ENCODE peak calls at places on chromosomes 1 and 21, in five cellular contexts. H, W, E, K and T are unnamed samples.

GRCh38 chr1:177092001-177092400 is 72.5 kb downstream of the ASTN1 start:
- DNase-seq in H (no peak), W (no peak), E (no peak), K (no peak), T (no peak)

GRCh38 chr1:47418681-47419272 is 2.7 kb downstream of the FOXE3 start:
- DNase-seq in H (no peak), W (no peak), E (no peak), K (no peak), T (no peak)

GRCh38 chr1:59096501-59096900 is 200.4 kb upstream of the FGGY start:
- DNase-seq in H (no peak), W (no peak), E (no peak), K (peak; percentile 47), T (no peak)

GRCh38 chr1:109065137-109065536 is 10.7 kb downstream of the TAF13 start:
- DNase-seq in H (no peak), W (no peak), E (no peak), K (no peak), T (no peak)

GRCh38 chr1:8764301-8764937 is 53.0 kb downstream of the RERE start:
- DNase-seq in H (peak; percentile 59), W (no peak), E (no peak), K (no peak), T (no peak)

GRCh38 chr1:45543599-45544417 is 6.8 kb upstream of the AKR1A1 start:
- DNase-seq in H (peak; percentile 76), W (no peak), E (peak; percentile 31), K (no peak), T (peak; percentile 90)

GRCh38 chr21:40487406-40487805 is 359.6 kb downstream of the DSCAM start:
- DNase-seq in H (no peak), W (no peak), E (no peak), K (no peak), T (no peak)

GRCh38 chr21:27268290-27268689 is 301.4 kb upstream of the ADAMTS5 start:
- DNase-seq in H (no peak), W (no peak), E (no peak), K (no peak), T (no peak)

GRCh38 chr1:91402023-91402422 is 2.6 kb downstream of the HFM1 start:
- DNase-seq in H (no peak), W (peak; percentile 29), E (peak; percentile 3), K (peak; percentile 20), T (peak; percentile 24)

GRCh38 chr1:219153741-219154140 is 19.9 kb upstream of the LYPLAL1 start:
- DNase-seq in H (no peak), W (no peak), E (no peak), K (no peak), T (no peak)

GRCh38 chr1:46284597-46285564 is 18.5 kb downstream of the LRRC41 start:
- DNase-seq in H (no peak), W (no peak), E (no peak), K (no peak), T (no peak)

GRCh38 chr1:82979593-82980230 is 1019.2 kb downstream of the TTLL7 start:
- DNase-seq in H (no peak), W (no peak), E (no peak), K (no peak), T (peak; percentile 5)

GRCh38 chr1:195886000-195886399 is 722.2 kb downstream of the KCNT2 start:
- DNase-seq in H (no peak), W (no peak), E (no peak), K (no peak), T (no peak)
- TF ChIP-seq CTCF in H (peak; percentile 10), W (peak; percentile 7), E (no peak), K (no peak), T (peak; percentile 31)

GRCh38 chr21:15625363-15625762 is 104.4 kb upstream of the USP25 start:
- DNase-seq in H (no peak), W (no peak), E (no peak), K (no peak), T (no peak)

GRCh38 chr21:15631342-15631741 is 98.4 kb upstream of the USP25 start:
- DNase-seq in H (no peak), W (peak; percentile 24), E (no peak), K (no peak), T (no peak)

GRCh38 chr21:15627823-15628222 is 102.0 kb upstream of the USP25 start:
- DNase-seq in H (no peak), W (no peak), E (no peak), K (no peak), T (no peak)

GRCh38 chr21:15624646-15625045 is 105.1 kb upstream of the USP25 start:
- DNase-seq in H (no peak), W (no peak), E (no peak), K (no peak), T (no peak)

DNA sequence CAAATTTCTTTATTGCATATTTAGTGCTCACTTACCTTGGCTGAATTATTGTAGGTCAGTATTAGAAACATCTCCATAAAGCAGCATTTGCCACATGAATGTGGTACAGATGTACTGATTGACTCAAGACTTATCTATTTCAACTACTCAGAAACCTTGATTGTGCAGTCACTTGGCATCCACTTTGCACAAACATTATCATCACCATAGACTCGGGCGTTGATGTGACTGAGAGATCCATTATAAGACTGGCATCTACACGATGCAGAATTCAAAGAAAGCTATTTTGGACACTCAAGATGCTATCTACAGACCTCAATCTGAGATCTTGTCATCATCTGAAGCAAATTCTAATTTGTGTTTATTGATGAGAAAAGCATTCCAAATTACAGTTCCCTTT is 102.8 kb upstream of the USP25 start:
- DNase-seq in H (no peak), W (no peak), E (no peak), K (no peak), T (no peak)
- TF ChIP-seq MYC in H (no peak), W (no peak), E (no peak), K (no peak), T (no peak)

GRCh38 chr1:111592389-111593361 is 26.9 kb upstream of the RAP1A start:
- DNase-seq in H (peak; percentile 98), W (peak; percentile 14), E (peak; percentile 18), K (peak; percentile 83), T (peak; percentile 92)
- H3K4me3 ChIP-seq in H (peak overlapping the region; percentile 54), W (no peak overlapping the region), E (peak overlapping the region; percentile 30), K (peak overlapping the region; percentile 3), T (peak overlapping the region; percentile 0)

GRCh38 chr1:68788762-68789161 is 291.9 kb upstream of the DEPDC1 start:
- DNase-seq in H (no peak), W (no peak), E (no peak), K (no peak), T (no peak)

GRCh38 chr1:68780919-68781318 is 284.0 kb upstream of the DEPDC1 start:
- DNase-seq in H (no peak), W (no peak), E (no peak), K (no peak), T (no peak)

GRCh38 chr1:68777850-68778249 is 281.0 kb upstream of the DEPDC1 start:
- DNase-seq in H (no peak), W (no peak), E (no peak), K (no peak), T (no peak)

GRCh38 chr1:68785328-68785727 is 288.4 kb upstream of the DEPDC1 start:
- DNase-seq in H (no peak), W (no peak), E (no peak), K (no peak), T (no peak)

DNA sequence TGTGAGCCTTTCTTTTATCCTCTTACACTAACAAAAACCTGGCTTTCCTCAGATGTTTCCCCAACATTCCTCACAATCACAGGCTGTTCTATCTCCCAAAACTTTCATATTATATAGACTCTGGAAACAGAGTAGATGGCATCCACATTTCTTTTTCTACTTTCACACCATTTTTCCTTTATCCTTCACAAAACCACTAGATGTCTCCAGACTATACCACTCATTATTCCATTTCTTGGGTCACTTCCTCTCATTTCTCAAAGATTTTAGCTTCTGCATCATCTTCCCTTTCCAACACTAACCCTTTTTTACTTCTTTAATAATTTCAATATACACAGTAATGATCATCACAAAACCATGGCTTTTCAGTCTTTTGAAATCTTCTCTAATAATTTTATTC is 286.0 kb upstream of the DEPDC1 start:
- DNase-seq in H (no peak), W (no peak), E (no peak), K (no peak), T (no peak)
- TF ChIP-seq CTCF in H (no peak), W (no peak), E (no peak), K (no peak), T (no peak)

DNA sequence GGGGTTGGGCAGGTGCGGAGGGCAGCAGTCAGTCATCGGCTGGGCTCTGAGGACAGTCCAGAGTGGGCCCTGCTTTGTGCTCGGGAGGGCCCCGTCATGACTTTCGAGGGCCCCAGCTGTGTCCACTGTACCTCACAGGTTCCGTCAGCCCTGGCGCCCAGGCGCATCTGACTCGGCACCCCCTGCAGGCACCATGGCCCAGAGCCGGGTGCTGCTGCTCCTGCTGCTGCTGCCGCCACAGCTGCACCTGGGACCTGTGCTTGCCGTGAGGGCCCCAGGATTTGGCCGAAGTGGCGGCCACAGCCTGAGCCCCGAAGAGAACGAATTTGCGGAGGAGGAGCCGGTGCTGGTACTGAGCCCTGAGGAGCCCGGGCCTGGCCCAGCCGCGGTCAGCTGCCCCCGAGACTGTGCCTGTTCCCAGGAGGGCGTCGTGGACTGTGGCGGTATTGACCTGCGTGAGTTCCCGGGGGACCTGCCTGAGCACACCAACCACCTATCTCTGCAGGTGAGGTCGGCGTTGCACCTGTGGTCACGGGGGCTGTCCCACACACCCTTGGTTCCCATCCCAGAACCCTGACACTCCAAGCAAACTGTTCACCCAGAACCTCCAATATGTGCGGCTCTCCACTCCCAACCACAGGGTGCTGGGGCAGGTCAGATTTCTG is 7.8 kb downstream of the PODN start:
- DNase-seq in H (no peak), W (no peak), E (no peak), K (no peak), T (no peak)
- TF ChIP-seq MYC in H (no peak), W (no peak), E (no peak), K (no peak), T (no peak)

DNA sequence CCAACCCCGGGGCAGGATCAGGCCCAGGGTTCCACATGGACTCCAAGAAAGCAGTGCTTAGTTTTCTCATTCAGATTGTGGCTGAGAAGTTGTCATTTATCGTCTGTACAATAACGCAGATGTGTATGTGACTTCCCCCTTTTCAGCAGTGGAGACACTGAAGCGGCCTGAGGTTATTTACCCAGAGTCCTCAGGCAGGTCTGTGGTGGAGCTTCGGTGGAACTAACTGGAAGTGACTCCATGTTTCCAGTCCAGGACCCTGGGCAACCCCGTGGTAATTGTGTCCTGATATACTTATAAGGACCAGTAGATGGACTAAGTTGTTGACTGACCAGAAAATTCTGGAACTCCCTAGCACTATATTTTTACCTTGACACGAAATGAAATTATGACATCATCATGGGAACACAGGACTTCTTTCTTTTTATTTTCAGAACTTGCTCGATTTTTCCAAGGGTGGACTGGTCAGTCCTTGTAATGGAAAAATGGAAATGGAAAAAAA is 1.0 kb upstream of the IER5 start:
- DNase-seq in H (no peak), W (peak; percentile 61), E (no peak), K (peak; percentile 57), T (peak; percentile 87)
- H3K4me3 ChIP-seq in H (peak overlapping the region; percentile 68), W (peak overlapping the region; percentile 91), E (no peak overlapping the region), K (peak overlapping the region; percentile 84), T (peak overlapping the region; percentile 0)